ENCODE peak calls at places on chromosomes 2 and 18, in four cellular contexts. One of them, this sample, is unnamed.

GRCh38 chr2:99624682-99625081 is 134.9 kb upstream of the REV1 start:
- DNase-seq in bronchial epithelial cell: no peak
- DNase-seq in GM23338: peak
- DNase-seq in endodermal cell: no peak
- DNase-seq in this sample: no peak

GRCh38 chr18:10490401-10491289 is 35.2 kb upstream of the NAPG start:
- DNase-seq in bronchial epithelial cell: no peak
- DNase-seq in GM23338: peak
- DNase-seq in endodermal cell: peak
- DNase-seq in this sample: no peak

GRCh38 chr18:78719821-78720220 is 259.8 kb upstream of the SALL3 start:
- DNase-seq in bronchial epithelial cell: no peak
- DNase-seq in GM23338: no peak
- DNase-seq in endodermal cell: no peak
- DNase-seq in this sample: no peak

GRCh38 chr2:62234755-62235655 is 39.1 kb downstream of the B3GNT2 start:
- DNase-seq in bronchial epithelial cell: no peak
- DNase-seq in GM23338: no peak
- DNase-seq in endodermal cell: peak
- DNase-seq in this sample: peak

GRCh38 chr2:120134263-120134662 is 88.9 kb downstream of the TMEM185B start:
- DNase-seq in bronchial epithelial cell: peak
- DNase-seq in GM23338: peak
- DNase-seq in endodermal cell: peak
- DNase-seq in this sample: no peak

GRCh38 chr2:185689906-185690539 is 48.6 kb upstream of the FSIP2 start:
- DNase-seq in bronchial epithelial cell: peak
- DNase-seq in GM23338: no peak
- DNase-seq in endodermal cell: no peak
- DNase-seq in this sample: no peak

GRCh38 chr2:211877061-211877460 is 661.5 kb downstream of the ERBB4 start:
- DNase-seq in bronchial epithelial cell: no peak
- DNase-seq in GM23338: no peak
- DNase-seq in endodermal cell: no peak
- DNase-seq in this sample: no peak

GRCh38 chr2:142723236-142723635 is 154.2 kb upstream of the KYNU start:
- DNase-seq in bronchial epithelial cell: no peak
- DNase-seq in GM23338: no peak
- DNase-seq in endodermal cell: no peak
- DNase-seq in this sample: no peak

GRCh38 chr18:57542801-57543427 is 43.6 kb downstream of the FECH start:
- DNase-seq in bronchial epithelial cell: peak
- DNase-seq in GM23338: no peak
- DNase-seq in endodermal cell: peak
- DNase-seq in this sample: peak

GRCh38 chr2:161975813-161976160 is 98.2 kb downstream of the DPP4 start:
- DNase-seq in bronchial epithelial cell: no peak
- DNase-seq in GM23338: no peak
- DNase-seq in endodermal cell: no peak
- DNase-seq in this sample: no peak

GRCh38 chr2:171745806-171746205 is 58.5 kb downstream of the DYNC1I2 start:
- DNase-seq in bronchial epithelial cell: no peak
- DNase-seq in GM23338: no peak
- DNase-seq in endodermal cell: no peak
- DNase-seq in this sample: no peak

GRCh38 chr2:138193416-138194213 is 229.3 kb downstream of the HNMT start:
- DNase-seq in bronchial epithelial cell: no peak
- DNase-seq in GM23338: no peak
- DNase-seq in endodermal cell: no peak
- DNase-seq in this sample: no peak

GRCh38 chr2:217733461-217733860 is 269.3 kb downstream of the TNS1 start:
- DNase-seq in bronchial epithelial cell: no peak
- DNase-seq in GM23338: no peak
- DNase-seq in endodermal cell: no peak
- DNase-seq in this sample: no peak

GRCh38 chr2:53770264-53770663 is 2.7 kb downstream of the CHAC2 start:
- DNase-seq in bronchial epithelial cell: peak
- DNase-seq in GM23338: no peak
- DNase-seq in endodermal cell: no peak
- DNase-seq in this sample: no peak

GRCh38 chr2:216551234-216551633 is 52.6 kb downstream of the RPL37A start:
- DNase-seq in bronchial epithelial cell: peak
- DNase-seq in GM23338: no peak
- DNase-seq in endodermal cell: no peak
- DNase-seq in this sample: no peak

GRCh38 chr18:832085-832681 is 20.1 kb upstream of the YES1 start:
- DNase-seq in bronchial epithelial cell: no peak
- DNase-seq in GM23338: peak
- DNase-seq in endodermal cell: peak
- DNase-seq in this sample: no peak

GRCh38 chr2:151630372-151630771 is 103.9 kb downstream of the NEB start:
- DNase-seq in bronchial epithelial cell: no peak
- DNase-seq in GM23338: no peak
- DNase-seq in endodermal cell: no peak
- DNase-seq in this sample: no peak

GRCh38 chr2:24821433-24821891 is 28.2 kb downstream of the CENPO start:
- DNase-seq in bronchial epithelial cell: no peak
- DNase-seq in GM23338: no peak
- DNase-seq in endodermal cell: peak
- DNase-seq in this sample: peak

GRCh38 chr2:95058466-95058988 is 33.0 kb downstream of the MAL start:
- DNase-seq in bronchial epithelial cell: no peak
- DNase-seq in GM23338: no peak
- DNase-seq in endodermal cell: peak
- DNase-seq in this sample: no peak

GRCh38 chr2:44392338-44392943 is 30.7 kb downstream of the CAMKMT start:
- DNase-seq in bronchial epithelial cell: peak
- DNase-seq in GM23338: peak
- DNase-seq in endodermal cell: peak
- DNase-seq in this sample: peak

GRCh38 chr2:224194161-224194560 is 155.1 kb upstream of the SERPINE2 start:
- DNase-seq in bronchial epithelial cell: peak
- DNase-seq in GM23338: no peak
- DNase-seq in endodermal cell: no peak
- DNase-seq in this sample: no peak

GRCh38 chr2:217752714-217753459 is 249.9 kb downstream of the TNS1 start:
- DNase-seq in bronchial epithelial cell: no peak
- DNase-seq in GM23338: no peak
- DNase-seq in endodermal cell: peak
- DNase-seq in this sample: no peak

GRCh38 chr2:164739966-164740365 is 101.7 kb downstream of the COBLL1 start:
- DNase-seq in bronchial epithelial cell: peak
- DNase-seq in GM23338: no peak
- DNase-seq in endodermal cell: no peak
- DNase-seq in this sample: no peak

GRCh38 chr2:10635430-10635829 is 54.3 kb downstream of the NOL10 start:
- DNase-seq in bronchial epithelial cell: no peak
- DNase-seq in GM23338: no peak
- DNase-seq in endodermal cell: no peak
- DNase-seq in this sample: no peak
- TF ChIP-seq CTCF in bronchial epithelial cell: no peak
- TF ChIP-seq CTCF in GM23338: no peak
- TF ChIP-seq CTCF in endodermal cell: no peak
- TF ChIP-seq CTCF in this sample: no peak

GRCh38 chr2:127130421-127130820 is 23.5 kb upstream of the BIN1 start:
- DNase-seq in bronchial epithelial cell: no peak
- DNase-seq in GM23338: no peak
- DNase-seq in endodermal cell: no peak
- DNase-seq in this sample: no peak
- TF ChIP-seq CTCF in bronchial epithelial cell: no peak
- TF ChIP-seq CTCF in GM23338: no peak
- TF ChIP-seq CTCF in endodermal cell: peak
- TF ChIP-seq CTCF in this sample: peak

GRCh38 chr2:187577310-187577709 is 23.1 kb upstream of the TFPI start:
- DNase-seq in bronchial epithelial cell: no peak
- DNase-seq in GM23338: peak
- DNase-seq in endodermal cell: no peak
- DNase-seq in this sample: no peak

GRCh38 chr2:187575081-187576067 is 21.1 kb upstream of the TFPI start:
- DNase-seq in bronchial epithelial cell: no peak
- DNase-seq in GM23338: no peak
- DNase-seq in endodermal cell: no peak
- DNase-seq in this sample: no peak

GRCh38 chr2:187576906-187577305 is 22.7 kb upstream of the TFPI start:
- DNase-seq in bronchial epithelial cell: no peak
- DNase-seq in GM23338: no peak
- DNase-seq in endodermal cell: no peak
- DNase-seq in this sample: no peak

GRCh38 chr2:187581125-187581896 is 27.1 kb upstream of the TFPI start:
- DNase-seq in bronchial epithelial cell: peak
- DNase-seq in GM23338: peak
- DNase-seq in endodermal cell: no peak
- DNase-seq in this sample: no peak

DNA sequence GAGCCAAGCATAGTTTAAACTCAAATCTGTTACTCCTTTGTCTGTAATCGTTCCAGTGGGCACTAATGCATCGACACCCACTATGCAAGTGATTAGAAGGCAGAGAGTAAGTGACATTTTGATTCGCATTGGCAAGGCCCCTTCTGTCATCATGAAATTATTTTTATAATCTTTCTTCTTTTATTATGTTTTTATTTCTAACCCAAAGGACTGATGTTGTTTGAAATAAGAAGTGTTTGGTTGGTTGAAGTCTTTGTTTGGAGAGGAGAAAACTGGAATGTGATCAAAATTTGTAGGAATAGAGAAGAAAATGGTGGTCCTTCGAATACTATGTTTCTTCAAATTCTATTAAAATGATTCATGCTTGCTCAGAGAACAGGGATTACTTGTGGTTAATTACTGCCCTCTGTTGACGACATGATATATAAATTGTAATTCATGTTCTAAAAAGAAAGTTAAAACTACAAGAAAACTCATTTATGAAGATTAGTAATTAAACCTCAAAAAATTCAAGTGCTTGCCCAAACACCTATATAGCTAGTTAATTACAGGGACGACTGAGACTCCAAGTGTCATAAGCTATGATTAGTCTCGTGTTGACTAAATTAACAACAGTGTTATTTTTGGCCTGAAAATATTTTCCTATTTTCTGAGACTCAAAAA is 26.4 kb upstream of the TFPI start:
- DNase-seq in bronchial epithelial cell: peak
- DNase-seq in GM23338: peak
- DNase-seq in endodermal cell: no peak
- DNase-seq in this sample: no peak
- TF ChIP-seq CTCF in bronchial epithelial cell: peak
- TF ChIP-seq CTCF in GM23338: peak
- TF ChIP-seq CTCF in endodermal cell: peak
- TF ChIP-seq CTCF in this sample: peak

GRCh38 chr18:63320041-63320689 is 596 bp upstream of the BCL2 start:
- DNase-seq in bronchial epithelial cell: peak
- DNase-seq in GM23338: peak
- DNase-seq in endodermal cell: peak
- DNase-seq in this sample: peak
- TF ChIP-seq CTCF in bronchial epithelial cell: no peak
- TF ChIP-seq CTCF in GM23338: no peak
- TF ChIP-seq CTCF in endodermal cell: peak
- TF ChIP-seq CTCF in this sample: peak

GRCh38 chr2:8030694-8031303 is 651.1 kb upstream of the ID2 start:
- DNase-seq in bronchial epithelial cell: peak
- DNase-seq in GM23338: no peak
- DNase-seq in endodermal cell: no peak
- DNase-seq in this sample: peak
- TF ChIP-seq CTCF in bronchial epithelial cell: no peak
- TF ChIP-seq CTCF in GM23338: no peak
- TF ChIP-seq CTCF in endodermal cell: no peak
- TF ChIP-seq CTCF in this sample: no peak

This sample was measured in osteocyte.